ENCODE peak calls at places on chromosomes 4 and X, in five cellular contexts. One of them, this sample, is unnamed.

GRCh38 chrX:11380187-11380586 is 87.0 kb downstream of the AMELX start:
- DNase-seq in IMR-90: no peak
- DNase-seq in mesenchymal stem cell: peak; percentile 53
- DNase-seq in H9: no peak
- DNase-seq in H1: no peak
- DNase-seq in this sample: no peak

GRCh38 chr4:105060628-105061027 is 86.0 kb upstream of the TET2 start:
- DNase-seq in IMR-90: peak; percentile 31
- DNase-seq in mesenchymal stem cell: no peak
- DNase-seq in H9: no peak
- DNase-seq in H1: no peak
- DNase-seq in this sample: no peak

GRCh38 chrX:140712413-140713173 is 3.0 kb downstream of the LINC00632 start:
- DNase-seq in IMR-90: peak; percentile 55
- DNase-seq in mesenchymal stem cell: peak; percentile 96
- DNase-seq in H9: peak; percentile 82
- DNase-seq in H1: peak; percentile 17
- DNase-seq in this sample: peak; percentile 48

GRCh38 chrX:40544343-40545250 is 36.2 kb upstream of the ATP6AP2 start:
- DNase-seq in IMR-90: peak; percentile 25
- DNase-seq in mesenchymal stem cell: peak; percentile 3
- DNase-seq in H9: no peak
- DNase-seq in H1: no peak
- DNase-seq in this sample: no peak

GRCh38 chrX:137428777-137429564 is 137.0 kb upstream of the ZIC3 start:
- DNase-seq in IMR-90: no peak
- DNase-seq in mesenchymal stem cell: no peak
- DNase-seq in H9: peak; percentile 43
- DNase-seq in H1: no peak
- DNase-seq in this sample: no peak

GRCh38 chr4:80417019-80417418 is 81.5 kb downstream of the CFAP299 start:
- DNase-seq in IMR-90: no peak
- DNase-seq in mesenchymal stem cell: no peak
- DNase-seq in H9: no peak
- DNase-seq in H1: no peak
- DNase-seq in this sample: no peak

GRCh38 chr4:7146059-7146763 is 46.1 kb upstream of the SORCS2 start:
- DNase-seq in IMR-90: no peak
- DNase-seq in mesenchymal stem cell: no peak
- DNase-seq in H9: no peak
- DNase-seq in H1: no peak
- DNase-seq in this sample: no peak

GRCh38 chr4:69831646-69832325 is 28.2 kb downstream of the SULT1E1 start:
- DNase-seq in IMR-90: no peak
- DNase-seq in mesenchymal stem cell: no peak
- DNase-seq in H9: no peak
- DNase-seq in H1: no peak
- DNase-seq in this sample: no peak

DNA sequence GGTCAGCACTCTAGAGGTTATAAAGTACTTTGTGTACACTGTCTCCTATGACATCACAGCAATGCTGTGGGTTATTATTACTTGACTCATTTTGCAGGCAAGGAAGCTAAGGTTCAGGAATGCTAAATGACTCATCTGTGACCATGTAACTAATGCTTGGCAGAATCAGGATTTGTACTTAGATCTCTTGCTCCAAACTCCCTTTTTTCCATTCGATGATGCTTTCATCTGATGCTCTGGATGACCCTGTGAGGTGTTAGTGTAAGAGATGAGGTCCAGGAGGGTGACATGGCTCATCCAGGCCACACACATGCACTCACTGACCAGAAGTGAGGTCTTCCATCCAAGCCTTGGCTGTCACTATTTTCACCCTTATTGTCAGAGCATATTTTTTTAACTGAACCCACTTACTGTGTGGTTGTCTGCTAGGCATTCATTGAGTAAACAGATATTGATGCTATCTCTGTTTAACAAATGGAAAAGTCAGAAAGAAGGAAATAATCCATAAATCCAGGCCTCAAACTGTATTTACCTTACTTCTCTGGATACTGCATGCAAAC is 59.0 kb downstream of the RHOH start:
- DNase-seq in IMR-90: peak; percentile 99
- DNase-seq in mesenchymal stem cell: peak; percentile 99
- DNase-seq in H9: no peak
- DNase-seq in H1: no peak
- DNase-seq in this sample: no peak
- H4K91ac ChIP-seq in IMR-90: no peak overlapping the region
- H4K91ac ChIP-seq in mesenchymal stem cell: no peak overlapping the region
- H4K91ac ChIP-seq in H9: no peak overlapping the region
- H4K91ac ChIP-seq in H1: no peak overlapping the region
- H4K91ac ChIP-seq in this sample: no peak overlapping the region

DNA sequence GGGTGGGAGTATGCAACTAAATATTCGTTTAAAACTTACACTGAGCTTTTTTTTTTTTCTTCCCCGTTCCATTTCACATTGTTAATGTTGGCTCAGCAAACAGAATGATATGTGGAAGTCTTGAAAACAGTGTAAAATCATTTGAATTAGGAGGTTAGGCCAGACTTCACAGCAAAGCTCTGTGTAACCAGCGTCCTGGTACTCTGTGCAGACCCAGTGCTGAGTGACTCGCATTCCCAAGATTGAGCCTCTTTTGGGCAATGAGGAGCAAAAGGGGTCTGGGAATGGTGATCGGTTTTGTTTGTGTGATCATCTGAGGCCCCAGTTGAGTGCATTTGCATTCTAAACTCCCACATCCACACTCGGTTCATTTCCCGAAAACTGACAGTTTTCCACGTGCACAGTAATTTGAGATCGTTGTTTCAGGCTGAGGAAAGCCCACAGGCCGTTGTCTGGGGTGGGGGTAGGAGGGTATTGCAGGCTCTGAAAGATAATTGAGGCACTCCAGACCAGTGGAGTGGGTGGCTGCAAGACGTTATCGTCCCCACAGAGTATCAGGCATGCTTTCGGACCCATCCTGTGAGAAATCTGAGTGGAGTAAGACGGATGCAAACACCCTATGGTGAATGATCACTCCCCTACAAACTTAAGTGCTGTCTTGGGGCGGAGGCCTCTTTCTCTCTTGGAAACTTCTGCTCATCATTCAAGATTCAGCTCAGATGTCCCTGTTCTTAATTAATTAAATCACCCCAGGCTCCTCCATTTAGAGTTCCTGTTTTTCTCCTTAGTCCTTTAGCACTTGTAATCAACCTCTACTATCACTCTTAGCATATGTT is 96.0 kb downstream of the AFF1 start:
- DNase-seq in IMR-90: peak; percentile 33
- DNase-seq in mesenchymal stem cell: peak; percentile 64
- DNase-seq in H9: no peak
- DNase-seq in H1: no peak
- DNase-seq in this sample: no peak
- H3K9ac ChIP-seq in IMR-90: peak overlapping the region; percentile 42
- H3K9ac ChIP-seq in mesenchymal stem cell: peak overlapping the region; percentile 48
- H3K9ac ChIP-seq in H9: no peak overlapping the region
- H3K9ac ChIP-seq in H1: no peak overlapping the region
- H3K9ac ChIP-seq in this sample: no peak overlapping the region

GRCh38 chrX:108834036-108834435 is 97.7 kb upstream of the IRS4 start:
- DNase-seq in IMR-90: no peak
- DNase-seq in mesenchymal stem cell: no peak
- DNase-seq in H9: no peak
- DNase-seq in H1: no peak
- DNase-seq in this sample: no peak
- H2BK15ac ChIP-seq in IMR-90: no peak overlapping the region
- H2BK15ac ChIP-seq in mesenchymal stem cell: no peak overlapping the region
- H2BK15ac ChIP-seq in H9: no peak overlapping the region
- H2BK15ac ChIP-seq in H1: no peak overlapping the region
- H2BK15ac ChIP-seq in this sample: no peak overlapping the region

DNA sequence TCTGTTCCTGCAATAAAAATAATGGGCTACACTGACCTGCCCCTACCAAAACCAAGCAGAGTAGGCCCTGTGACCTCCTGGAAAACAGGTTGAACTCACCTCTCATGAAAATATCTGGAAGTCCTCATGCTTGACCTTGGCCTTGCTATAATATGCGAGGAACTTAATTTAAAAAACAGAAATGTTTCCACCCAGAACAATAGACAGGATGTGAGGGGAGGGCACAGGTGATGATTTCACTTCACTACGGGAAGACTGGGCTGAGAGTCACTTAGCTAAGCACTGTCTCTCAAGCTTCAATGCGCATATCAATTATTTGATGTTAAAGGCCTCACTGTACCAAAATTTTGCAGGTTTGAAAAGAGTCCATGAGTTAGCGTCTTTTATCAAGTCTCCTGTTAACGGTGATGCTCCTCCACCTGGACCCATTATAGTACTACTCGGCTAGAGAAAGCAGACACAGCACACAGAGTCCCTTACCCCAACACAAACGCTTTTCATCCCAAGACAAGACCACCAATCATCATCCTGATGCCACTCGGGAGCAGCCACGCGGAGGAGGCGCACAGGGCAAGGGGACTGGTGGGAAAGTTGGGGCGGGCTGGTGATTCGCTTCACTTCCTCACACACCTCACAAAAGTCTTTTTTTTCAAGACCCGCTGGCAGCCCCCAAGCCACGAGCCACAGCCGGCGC is 25.9 kb downstream of the ZNF721 start:
- DNase-seq in IMR-90: peak; percentile 0
- DNase-seq in mesenchymal stem cell: peak; percentile 37
- DNase-seq in H9: no peak
- DNase-seq in H1: no peak
- DNase-seq in this sample: no peak
- H4K91ac ChIP-seq in IMR-90: no peak overlapping the region
- H4K91ac ChIP-seq in mesenchymal stem cell: peak overlapping the region; percentile 85
- H4K91ac ChIP-seq in H9: no peak overlapping the region
- H4K91ac ChIP-seq in H1: peak overlapping the region; percentile 85
- H4K91ac ChIP-seq in this sample: no peak overlapping the region

GRCh38 chrX:2320089-2320488 is 180.7 kb downstream of the DHRSX start:
- DNase-seq in IMR-90: no peak
- DNase-seq in mesenchymal stem cell: no peak
- DNase-seq in H9: no peak
- DNase-seq in H1: no peak
- DNase-seq in this sample: no peak

GRCh38 chrX:2318371-2318770 is 182.4 kb downstream of the DHRSX start:
- DNase-seq in IMR-90: no peak
- DNase-seq in mesenchymal stem cell: no peak
- DNase-seq in H9: no peak
- DNase-seq in H1: no peak
- DNase-seq in this sample: no peak

GRCh38 chrX:2316534-2316933 is 184.2 kb downstream of the DHRSX start:
- DNase-seq in IMR-90: peak; percentile 16
- DNase-seq in mesenchymal stem cell: no peak
- DNase-seq in H9: no peak
- DNase-seq in H1: no peak
- DNase-seq in this sample: no peak

GRCh38 chrX:2315434-2315833 is 185.3 kb downstream of the DHRSX start:
- DNase-seq in IMR-90: no peak
- DNase-seq in mesenchymal stem cell: no peak
- DNase-seq in H9: no peak
- DNase-seq in H1: no peak
- DNase-seq in this sample: no peak

DNA sequence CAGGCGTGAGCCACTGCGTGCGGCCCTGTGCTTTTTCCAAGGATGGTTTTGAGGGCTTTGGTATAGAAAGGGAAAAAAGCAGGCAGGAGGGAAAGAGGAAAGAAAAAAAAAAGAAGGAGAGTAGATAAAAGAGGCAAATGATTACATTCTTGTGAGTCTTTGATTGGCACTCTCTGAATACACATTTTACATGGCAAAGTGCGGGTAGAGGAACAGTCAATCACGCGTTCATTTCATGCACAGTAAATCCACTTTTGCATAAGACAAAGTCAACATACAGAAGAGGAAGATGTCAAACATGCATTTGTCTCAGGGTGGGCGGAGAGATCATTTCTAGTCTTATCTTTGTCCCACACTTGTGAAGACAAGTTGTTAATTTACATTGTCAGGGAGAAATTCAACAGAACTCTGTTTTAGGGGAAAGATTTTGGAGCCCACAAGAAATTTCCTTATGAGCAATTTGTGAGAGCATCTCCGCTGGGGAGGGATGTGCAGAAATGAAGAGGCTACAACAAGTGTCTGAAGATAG is 183.2 kb downstream of the DHRSX start:
- DNase-seq in IMR-90: no peak
- DNase-seq in mesenchymal stem cell: no peak
- DNase-seq in H9: no peak
- DNase-seq in H1: no peak
- DNase-seq in this sample: no peak
- H3K9ac ChIP-seq in IMR-90: no peak overlapping the region
- H3K9ac ChIP-seq in mesenchymal stem cell: no peak overlapping the region
- H3K9ac ChIP-seq in H9: no peak overlapping the region
- H3K9ac ChIP-seq in H1: no peak overlapping the region
- H3K9ac ChIP-seq in this sample: no peak overlapping the region

DNA sequence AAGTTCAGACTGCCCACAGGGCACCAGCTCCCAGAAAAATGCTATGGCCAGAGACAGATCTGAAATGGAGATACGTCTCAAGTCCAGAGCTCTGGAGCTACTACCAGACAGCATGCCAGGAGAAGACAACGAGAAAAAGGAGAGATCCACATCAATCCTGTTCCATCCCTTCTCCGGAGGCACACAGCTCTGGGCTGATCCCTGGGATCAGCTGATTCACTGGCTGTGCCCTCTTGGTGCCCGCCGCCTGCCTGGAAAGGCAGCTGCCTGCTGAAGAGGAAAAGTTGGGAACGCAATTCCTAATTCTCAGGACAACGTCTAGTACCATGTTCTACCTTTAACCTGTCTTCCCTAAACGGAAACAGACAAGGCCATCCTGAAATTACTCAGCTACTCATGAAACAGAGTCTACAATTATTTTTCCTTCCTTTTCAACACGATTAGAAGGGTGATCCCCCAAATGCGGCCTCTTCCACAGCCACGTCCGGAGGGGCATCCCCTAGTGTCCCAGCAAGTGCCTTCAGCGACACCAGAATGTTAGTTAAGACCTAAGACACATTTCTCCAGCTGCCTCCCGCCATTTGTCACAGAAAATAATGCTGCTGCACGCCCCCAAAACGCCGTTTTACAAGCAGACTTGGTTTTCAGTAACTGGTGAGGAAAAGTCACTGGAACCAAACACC is 2.4 kb downstream of the ZFYVE28 start:
- DNase-seq in IMR-90: no peak
- DNase-seq in mesenchymal stem cell: no peak
- DNase-seq in H9: no peak
- DNase-seq in H1: no peak
- DNase-seq in this sample: no peak
- H2BK15ac ChIP-seq in IMR-90: no peak overlapping the region
- H2BK15ac ChIP-seq in mesenchymal stem cell: no peak overlapping the region
- H2BK15ac ChIP-seq in H9: no peak overlapping the region
- H2BK15ac ChIP-seq in H1: peak overlapping the region; percentile 61
- H2BK15ac ChIP-seq in this sample: no peak overlapping the region

GRCh38 chr4:8552024-8552423 is 28.2 kb upstream of the GPR78 start:
- DNase-seq in IMR-90: no peak
- DNase-seq in mesenchymal stem cell: no peak
- DNase-seq in H9: no peak
- DNase-seq in H1: no peak
- DNase-seq in this sample: no peak

GRCh38 chr4:8554555-8555100 is 25.6 kb upstream of the GPR78 start:
- DNase-seq in IMR-90: no peak
- DNase-seq in mesenchymal stem cell: no peak
- DNase-seq in H9: no peak
- DNase-seq in H1: no peak
- DNase-seq in this sample: no peak

GRCh38 chr4:8553958-8554357 is 26.2 kb upstream of the GPR78 start:
- DNase-seq in IMR-90: no peak
- DNase-seq in mesenchymal stem cell: no peak
- DNase-seq in H9: no peak
- DNase-seq in H1: no peak
- DNase-seq in this sample: no peak

GRCh38 chr4:8552581-8553205 is 27.5 kb upstream of the GPR78 start:
- DNase-seq in IMR-90: no peak
- DNase-seq in mesenchymal stem cell: no peak
- DNase-seq in H9: no peak
- DNase-seq in H1: no peak
- DNase-seq in this sample: no peak

GRCh38 chr4:8553216-8553615 is 27.0 kb upstream of the GPR78 start:
- DNase-seq in IMR-90: no peak
- DNase-seq in mesenchymal stem cell: no peak
- DNase-seq in H9: no peak
- DNase-seq in H1: no peak
- DNase-seq in this sample: no peak
- H4K91ac ChIP-seq in IMR-90: no peak overlapping the region
- H4K91ac ChIP-seq in mesenchymal stem cell: no peak overlapping the region
- H4K91ac ChIP-seq in H9: no peak overlapping the region
- H4K91ac ChIP-seq in H1: no peak overlapping the region
- H4K91ac ChIP-seq in this sample: no peak overlapping the region

This sample was measured in neuronal stem cell.